ENCODE peak calls at places on chromosome 22, in ten cellular contexts. U is NCI-H1417, W is endothelial cell, M is left colon, P is BJ, X is A172, D is heart right ventricle, Q is NCI-H774, F is thoracic aorta, N is neural crest cell. J is an unnamed sample.
A peak's percentile ranks its signal among the peaks of the same experiment; 100 is the strongest.

GRCh38 chr22:48478529-48479265 is 1349.0 kb downstream of the BRD1 start:
- DNase-seq in W (no peak), U (no peak), M (peak; percentile 11), P (no peak), Q (no peak), D (no peak), N (no peak), F (no peak), X (no peak), J (no peak)

GRCh38 chr22:29083576-29084566 is 11.0 kb downstream of the KREMEN1 start:
- DNase-seq in Q (no peak), M (no peak), U (no peak), W (no peak), N (no peak), F (no peak), X (peak; percentile 69), P (no peak), D (no peak), J (no peak)

GRCh38 chr22:50576070-50576469 is 2.2 kb downstream of the CPT1B start:
- DNase-seq in U (peak; percentile 40), P (no peak), D (no peak), M (no peak), W (peak; percentile 21), F (no peak), Q (no peak), N (peak; percentile 22), X (no peak), J (peak; percentile 56)

GRCh38 chr22:17373839-17374238 is 4.6 kb downstream of the CECR2 start:
- DNase-seq in U (peak; percentile 12), M (no peak), X (no peak), Q (no peak), P (no peak), F (no peak), D (no peak), N (no peak), W (no peak), J (no peak)

GRCh38 chr22:38315801-38316339 is 1.4 kb downstream of the CSNK1E start:
- DNase-seq in X (no peak), W (no peak), N (no peak), U (no peak), Q (no peak), P (no peak), F (no peak), D (no peak), M (no peak), J (peak; percentile 41)

GRCh38 chr22:36136475-36136874 is 24.1 kb downstream of the APOL3 start:
- DNase-seq in M (no peak), X (peak; percentile 15), N (no peak), U (no peak), P (no peak), W (no peak), D (no peak), F (peak; percentile 26), Q (no peak), J (no peak)

GRCh38 chr22:49663311-49663711 is 164.4 kb downstream of the BRD1 start:
- DNase-seq in P (no peak), D (no peak), F (no peak), N (no peak), Q (no peak), U (no peak), W (no peak), X (no peak), M (no peak), J (no peak)

GRCh38 chr22:17319541-17319940 is 49.7 kb upstream of the CECR2 start:
- DNase-seq in N (peak; percentile 6), D (no peak), W (no peak), U (peak; percentile 26), F (no peak), P (no peak), X (no peak), M (no peak), Q (no peak), J (no peak)

GRCh38 chr22:35838849-35839646 is 121.4 kb downstream of the APOL5 start:
- DNase-seq in F (no peak), Q (no peak), N (peak; percentile 14), M (no peak), P (no peak), X (peak; percentile 41), U (peak; percentile 66), D (peak; percentile 27), W (no peak), J (peak; percentile 79)

GRCh38 chr22:46002757-46003270 is 25.9 kb upstream of the WNT7B start:
- DNase-seq in N (no peak), U (no peak), D (no peak), X (peak; percentile 89), P (peak; percentile 50), Q (no peak), M (no peak), W (no peak), F (no peak), J (peak; percentile 47)

GRCh38 chr22:20222764-20223420 is 45.2 kb downstream of the RTN4R start:
- DNase-seq in F (no peak), P (no peak), U (no peak), W (no peak), N (no peak), X (no peak), M (no peak), D (no peak), Q (no peak), J (no peak)

GRCh38 chr22:24432059-24432853 is 4.9 kb downstream of the ADORA2A start:
- DNase-seq in N (no peak), F (no peak), W (no peak), Q (no peak), M (peak; percentile 66), P (no peak), D (peak; percentile 84), U (no peak), X (peak; percentile 50), J (no peak)

GRCh38 chr22:30301995-30302809 is 12.9 kb upstream of the CASTOR1 start:
- DNase-seq in D (peak; percentile 24), U (no peak), X (peak; percentile 86), W (no peak), F (no peak), M (peak; percentile 68), P (peak; percentile 52), Q (no peak), N (no peak), J (peak; percentile 28)

GRCh38 chr22:47282851-47283250 is 520.4 kb downstream of the TBC1D22A start:
- DNase-seq in M (no peak), Q (no peak), U (no peak), F (no peak), W (no peak), D (no peak), X (no peak), P (no peak), N (no peak), J (no peak)

GRCh38 chr22:20096574-20097420 is 16.8 kb downstream of the DGCR8 start:
- DNase-seq in N (no peak), Q (no peak), P (no peak), M (no peak), F (no peak), W (no peak), X (no peak), D (no peak), U (no peak), J (no peak)

GRCh38 chr22:46116491-46116958 is 33.8 kb upstream of the PPARA start:
- DNase-seq in Q (peak; percentile 24), X (no peak), W (peak; percentile 97), N (peak; percentile 94), P (no peak), D (peak; percentile 95), F (peak; percentile 83), M (peak; percentile 90), U (peak; percentile 80), J (peak; percentile 69)

J was measured in Caki2.